ENCODE peak calls at places on chromosomes 7 and 10, in four cellular contexts. F is IMR-90; X is glutamatergic neuron; U is Jurkat, Clone E6-1. M is an unnamed sample.

GRCh38 chr7:3106353-3106752 is 62.7 kb upstream of the CARD11 start:
- DNase-seq in F (no peak), X (no peak), U (no peak), M (no peak)

GRCh38 chr7:158116235-158116634 is 471.4 kb downstream of the PTPRN2 start:
- DNase-seq in F (no peak), X (no peak), U (no peak), M (no peak)

GRCh38 chr7:55439627-55440026 is 74.5 kb downstream of the LANCL2 start:
- DNase-seq in F (peak; percentile 36), X (no peak), U (peak; percentile 59), M (peak; percentile 70)

GRCh38 chr7:67625257-67625713 is 628.7 kb downstream of the TYW1 start:
- DNase-seq in F (peak; percentile 11), X (peak; percentile 93), U (peak; percentile 11), M (peak; percentile 49)

GRCh38 chr7:21767300-21767900 is 178.3 kb downstream of the CDCA7L start:
- DNase-seq in F (peak; percentile 24), X (peak; percentile 50), U (peak; percentile 75), M (peak; percentile 28)

GRCh38 chr7:38027884-38028455 is 107.5 kb downstream of the EPDR1 start:
- DNase-seq in F (no peak), X (no peak), U (no peak), M (no peak)

GRCh38 chr7:91424372-91424771 is 160.1 kb downstream of the FZD1 start:
- DNase-seq in F (no peak), X (peak; percentile 48), U (no peak), M (no peak)

GRCh38 chr10:62231371-62231770 is 37.3 kb downstream of the RTKN2 start:
- DNase-seq in F (peak; percentile 92), X (no peak), U (no peak), M (no peak)

GRCh38 chr10:78116451-78116850 is 82.8 kb downstream of the RPS24 start:
- DNase-seq in F (no peak), X (no peak), U (no peak), M (no peak)

GRCh38 chr10:73828166-73828565 is 16.8 kb upstream of the NDST2 start:
- DNase-seq in F (no peak), X (no peak), U (no peak), M (no peak)

GRCh38 chr7:151754142-151754590 is 122.7 kb downstream of the PRKAG2 start:
- DNase-seq in F (peak; percentile 99), X (peak; percentile 79), U (no peak), M (peak; percentile 39)

GRCh38 chr7:15972767-15973362 is 286.4 kb upstream of the MEOX2 start:
- DNase-seq in F (peak; percentile 29), X (no peak), U (no peak), M (no peak)

GRCh38 chr10:97207756-97208346 is 22.1 kb upstream of the SLIT1 start:
- DNase-seq in F (no peak), X (no peak), U (no peak), M (no peak)

GRCh38 chr10:53864850-53865249 is 936.2 kb downstream of the PCDH15 start:
- DNase-seq in F (no peak), X (no peak), U (no peak), M (no peak)

GRCh38 chr7:74220229-74220628 is 10.4 kb downstream of the LAT2 start:
- DNase-seq in F (no peak), X (no peak), U (no peak), M (peak; percentile 52)

GRCh38 chr10:35946556-35946955 is 304.5 kb upstream of the FZD8 start:
- DNase-seq in F (peak; percentile 37), X (no peak), U (no peak), M (no peak)

GRCh38 chr7:158016171-158017087 is 571.2 kb downstream of the PTPRN2 start:
- DNase-seq in F (no peak), X (no peak), U (no peak), M (no peak)

GRCh38 chr7:39186131-39186530 is 208.4 kb downstream of the POU6F2 start:
- DNase-seq in F (no peak), X (no peak), U (no peak), M (no peak)

GRCh38 chr7:44196450-44196872 is 4.3 kb upstream of the YKT6 start:
- DNase-seq in F (peak; percentile 54), X (peak; percentile 71), U (peak; percentile 52), M (peak; percentile 67)

GRCh38 chr7:134514663-134515062 is 12.7 kb upstream of the AKR1B10 start:
- DNase-seq in F (peak; percentile 83), X (no peak), U (peak; percentile 64), M (peak; percentile 27)

GRCh38 chr10:86962136-86962980 is 4.0 kb downstream of the SNCG start:
- DNase-seq in F (no peak), X (no peak), U (no peak), M (no peak)

GRCh38 chr10:93268021-93268420 is 194.3 kb downstream of the CYP26A1 start:
- DNase-seq in F (no peak), X (no peak), U (no peak), M (no peak)

GRCh38 chr7:138239244-138239643 is 163.0 kb downstream of the AKR1D1 start:
- DNase-seq in F (no peak), X (no peak), U (no peak), M (no peak)

GRCh38 chr10:16967866-16968721 is 150.9 kb upstream of the RSU1 start:
- DNase-seq in F (peak; percentile 93), X (peak; percentile 65), U (no peak), M (no peak)

M was measured in DND-41.